ENCODE peak calls at places on chromosomes 2 and 18, in seven cellular contexts. L is NCI-H1048; B is activated CD8-positive, alpha-beta T cell treated with anti-CD3 and anti-CD28 coated beads, Interleukin-2, amount 10 ng/mL, durations not matched to agents 7 days and 5 days; Y is NCI-H510A treated with DMSO at 0.1 percent for 48 hours; J is T-helper 2 cell; H is GM18507; V is activated CD4-positive, alpha-beta T cell treated with anti-CD3 and anti-CD28 coated beads for 48 hours. R is an unnamed sample.
A peak's percentile ranks its signal among the peaks of the same experiment; 100 is the strongest.

GRCh38 chr2:101307950-101308431 is 510 bp downstream of the RNF149 start:
- DNase-seq in V (peak; percentile 51), L (no peak), Y (no peak), H (no peak), B (peak; percentile 41), J (peak; percentile 52), R (peak; percentile 35)

GRCh38 chr2:152548996-152549395 is 168.3 kb downstream of the PRPF40A start:
- DNase-seq in L (no peak), B (no peak), H (no peak), J (no peak), Y (no peak), V (no peak), R (no peak)

GRCh38 chr18:58578835-58579560 is 49.9 kb downstream of the ALPK2 start:
- DNase-seq in Y (no peak), J (no peak), V (no peak), L (no peak), H (no peak), B (no peak), R (no peak)

GRCh38 chr2:239445771-239446524 is 45.1 kb upstream of the HDAC4 start:
- DNase-seq in H (no peak), B (peak; percentile 6), L (no peak), V (no peak), Y (no peak), J (no peak), R (no peak)

GRCh38 chr18:28183418-28184078 is 6.6 kb upstream of the CDH2 start:
- DNase-seq in V (no peak), J (no peak), B (no peak), L (no peak), Y (no peak), H (no peak), R (no peak)

GRCh38 chr2:44075536-44075935 is 79.7 kb upstream of the LRPPRC start:
- DNase-seq in L (no peak), H (no peak), Y (no peak), B (no peak), V (no peak), J (no peak), R (no peak)

GRCh38 chr2:46148369-46148736 is 148.9 kb upstream of the EPAS1 start:
- DNase-seq in H (no peak), B (no peak), V (no peak), L (no peak), Y (no peak), J (no peak), R (no peak)

GRCh38 chr2:67625671-67626070 is 228.5 kb downstream of the ETAA1 start:
- DNase-seq in H (no peak), Y (no peak), V (no peak), J (no peak), L (no peak), B (no peak), R (no peak)

GRCh38 chr2:109045505-109045904 is 56.5 kb upstream of the EDAR start:
- DNase-seq in B (no peak), J (no peak), V (no peak), H (no peak), Y (no peak), L (no peak), R (no peak)

GRCh38 chr18:48782381-48782841 is 168.4 kb downstream of the SMAD7 start:
- DNase-seq in H (no peak), V (no peak), J (no peak), B (no peak), L (no peak), Y (no peak), R (no peak)

GRCh38 chr2:134137182-134137595 is 116.7 kb upstream of the MGAT5 start:
- DNase-seq in Y (no peak), L (no peak), J (peak; percentile 26), B (no peak), H (no peak), V (peak; percentile 25), R (no peak)

GRCh38 chr2:27795868-27796277 is 24.4 kb downstream of the MRPL33 start:
- DNase-seq in H (no peak), L (no peak), J (no peak), B (no peak), V (no peak), Y (no peak), R (no peak)

GRCh38 chr18:41758534-41758933 is 196.5 kb upstream of the PIK3C3 start:
- DNase-seq in H (no peak), B (no peak), V (no peak), Y (no peak), J (no peak), L (no peak), R (no peak)

GRCh38 chr2:46170011-46170410 is 127.2 kb upstream of the EPAS1 start:
- DNase-seq in B (no peak), Y (no peak), L (no peak), J (no peak), H (no peak), V (no peak), R (no peak)

GRCh38 chr2:222178450-222178849 is 120.3 kb downstream of the PAX3 start:
- DNase-seq in J (no peak), B (no peak), L (no peak), H (no peak), V (no peak), Y (no peak), R (no peak)

GRCh38 chr2:179569834-179570233 is 291.6 kb downstream of the ZNF385B start:
- DNase-seq in J (no peak), V (no peak), Y (no peak), H (no peak), B (no peak), L (no peak), R (no peak)